ENCODE peak calls at places on chromosomes 11 and 22, in four cellular contexts. K, J, L and O are unnamed samples. For H3K4me1, the result is how much of the 10 kb centered on the place peaks cover.

GRCh38 chr22:47795477-47796127 is 1033.2 kb downstream of the TBC1D22A start:
- ATAC-seq in J (peak), K (no peak), L (no peak), O (no peak)

GRCh38 chr11:74031310-74031676 is 22.4 kb upstream of the UCP3 start:
- ATAC-seq in L (no peak), J (no peak), K (no peak), O (peak)

GRCh38 chr22:30425616-30426394 is at the start of gene MTFP1:
- ATAC-seq in L (peak), J (peak), K (peak), O (no peak)

GRCh38 chr22:38164578-38164953 is 17.1 kb downstream of the PLA2G6 start:
- ATAC-seq in J (no peak), K (no peak), L (peak), O (no peak)

GRCh38 chr22:33851985-33852384 is 68.3 kb downstream of the LARGE1 start:
- ATAC-seq in J (no peak), L (no peak), K (no peak), O (no peak)

GRCh38 chr11:36455658-36456111 is 54.4 kb downstream of the TRAF6 start:
- ATAC-seq in L (peak), K (peak), J (peak), O (peak)

GRCh38 chr11:135073870-135074269 is 661.8 kb upstream of the B3GAT1 start:
- ATAC-seq in L (peak), J (no peak), K (no peak), O (no peak)

GRCh38 chr11:111926505-111927391 is 8.0 kb downstream of the C11orf52 start:
- ATAC-seq in L (peak), J (peak), K (peak), O (peak)

GRCh38 chr11:11857769-11858168 is 16.0 kb downstream of the USP47 start:
- ATAC-seq in J (peak), K (no peak), L (no peak), O (no peak)

GRCh38 chr11:64224891-64225607 is 937 bp downstream of the TRPT1 start:
- ATAC-seq in J (no peak), K (no peak), L (no peak), O (no peak)

GRCh38 chr22:32824531-32825315 is 23.2 kb downstream of the TIMP3 start:
- ATAC-seq in K (no peak), J (no peak), L (no peak), O (no peak)

DNA sequence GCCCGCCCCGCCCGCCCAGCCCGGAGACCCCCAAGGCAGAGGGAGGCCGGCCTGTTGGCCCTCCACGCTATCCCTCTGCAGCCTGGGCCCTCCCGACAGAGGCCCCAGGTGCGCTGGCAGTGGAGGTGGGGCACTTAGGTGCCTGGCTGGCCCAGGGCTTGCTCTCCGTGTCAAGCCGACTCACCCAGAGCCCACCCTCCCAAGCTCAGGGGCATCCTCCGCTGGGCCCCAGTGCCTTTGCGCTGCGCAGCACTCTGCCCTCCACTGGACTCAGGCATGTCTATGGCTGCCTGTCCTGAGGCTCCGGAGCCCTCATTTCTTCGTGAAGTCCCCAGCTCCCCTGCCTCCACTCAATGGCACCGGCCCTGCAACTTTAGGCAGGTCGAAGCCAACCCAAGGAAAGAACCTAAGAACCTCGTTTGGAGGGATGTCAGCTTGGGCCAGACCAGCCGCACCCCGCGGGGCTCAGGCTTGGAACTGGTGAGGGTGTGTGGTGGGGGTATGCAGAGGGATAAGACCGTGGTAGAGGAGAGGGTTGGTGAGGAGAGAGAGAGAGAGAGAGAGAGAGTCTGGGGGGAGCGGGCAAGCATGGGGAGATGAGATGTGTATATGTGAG is 6.1 kb downstream of the SMIM45 start:
- ATAC-seq in K (peak), L (peak), J (peak), O (peak)
- TF ChIP-seq CTCF in K (no peak), L (no peak), J (no peak), O (no peak)

DNA sequence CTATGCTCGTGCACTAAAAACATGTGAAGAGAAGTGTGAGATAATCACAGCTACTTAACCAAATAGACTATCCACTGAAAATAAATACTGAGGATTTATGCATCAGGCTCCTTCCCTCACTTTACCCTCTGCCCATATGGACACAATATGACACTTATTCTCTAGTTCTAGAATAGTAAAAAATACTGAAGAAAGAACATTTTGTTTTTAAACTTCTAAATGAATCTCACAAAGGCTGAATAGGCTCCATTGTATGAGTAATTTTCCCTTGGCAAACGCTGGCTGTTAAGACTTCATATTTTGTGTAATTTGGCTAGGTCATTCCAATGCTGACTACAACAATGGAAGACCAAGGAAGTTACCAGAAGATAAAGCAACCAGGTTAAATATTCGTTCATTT is 9.9 kb downstream of the HPS5 start:
- ATAC-seq in K (no peak), J (no peak), L (peak), O (no peak)
- H3K4me1 ChIP-seq in K (under half), J (under half), L (under half), O (under half)

DNA sequence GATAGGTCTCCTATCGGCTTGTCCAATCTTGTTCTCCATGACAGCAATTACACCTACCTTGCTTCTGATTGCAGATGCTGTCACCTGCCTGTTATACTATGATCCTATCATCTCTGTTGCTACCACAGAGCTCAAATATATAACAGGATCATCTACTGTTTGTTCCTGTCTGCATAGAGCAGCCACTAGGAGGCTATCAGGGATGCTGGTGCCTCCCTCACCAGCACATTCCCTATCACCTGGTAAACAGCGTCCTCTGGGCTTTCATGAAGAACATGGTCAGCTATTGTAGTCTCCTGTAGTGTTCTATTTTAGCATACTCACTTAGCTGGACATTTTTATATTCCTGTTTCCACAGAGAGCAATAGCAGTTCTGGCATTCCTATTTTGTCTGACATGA is 87.8 kb upstream of the FAT3 start:
- ATAC-seq in J (peak), K (no peak), L (no peak), O (no peak)
- TF ChIP-seq CTCF in J (peak), K (no peak), L (no peak), O (no peak)

DNA sequence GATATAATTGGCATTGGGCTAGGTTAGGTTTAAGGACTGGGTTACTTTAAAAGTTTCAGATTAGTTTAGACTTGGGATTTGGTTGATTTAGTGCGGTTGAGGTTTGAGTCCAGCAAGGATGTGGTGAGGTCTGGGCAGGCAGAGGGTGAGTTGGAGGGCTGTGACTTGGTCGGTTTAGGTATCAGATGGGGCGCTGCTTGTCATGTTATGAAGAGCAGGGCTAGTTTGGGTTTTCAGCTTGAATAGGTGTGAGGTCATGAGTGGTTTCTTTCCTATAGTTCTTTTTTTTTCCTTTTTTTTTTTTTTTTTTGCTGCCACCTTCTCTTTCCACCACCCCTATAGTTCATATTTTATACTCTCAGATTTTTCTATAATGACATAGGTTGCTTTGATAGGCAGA is 4.8 kb downstream of the CLCF1 start:
- ATAC-seq in L (no peak), J (no peak), K (no peak), O (no peak)
- H3K4me1 ChIP-seq in L (under half), J (under half), K (half or more), O (under half)

GRCh38 chr11:978073-978720 is 52.5 kb downstream of the AP2A2 start:
- ATAC-seq in L (no peak), K (no peak), J (no peak), O (no peak)

GRCh38 chr11:973237-973636 is 47.6 kb downstream of the AP2A2 start:
- ATAC-seq in K (no peak), L (no peak), J (no peak), O (no peak)

GRCh38 chr11:976431-977160 is 50.9 kb downstream of the AP2A2 start:
- ATAC-seq in L (peak), J (peak), K (peak), O (no peak)

GRCh38 chr11:978781-979180 is 53.1 kb downstream of the AP2A2 start:
- ATAC-seq in J (no peak), L (no peak), K (no peak), O (no peak)

GRCh38 chr11:975824-976223 is 50.2 kb downstream of the AP2A2 start:
- ATAC-seq in K (peak), L (no peak), J (peak), O (no peak)
- TF ChIP-seq CTCF in K (no peak), L (no peak), J (peak), O (no peak)

GRCh38 chr22:35905894-35906293 is 122.7 kb downstream of the RBFOX2 start:
- ATAC-seq in J (no peak), K (no peak), L (no peak), O (no peak)
- H3K4me1 ChIP-seq in J (under half), K (under half), L (under half), O (half or more)